ENCODE peak calls at places on chromosomes 5 and 9, in nine cellular contexts. O, G, W, U, V, C, R, J and L are unnamed samples.

GRCh38 chr9:27861887-27862286 is 288.6 kb upstream of the C9orf72 start:
- DNase-seq in O (no peak), G (peak), W (peak), U (no peak), V (no peak), C (no peak), R (no peak), J (no peak), L (no peak)

GRCh38 chr5:83377131-83377865 is 94.2 kb upstream of the VCAN start:
- DNase-seq in O (no peak), G (peak), W (peak), U (peak), V (no peak), C (no peak), R (no peak), J (no peak), L (no peak)

GRCh38 chr5:157947156-157947555 is 88.2 kb upstream of the CLINT1 start:
- DNase-seq in O (no peak), G (no peak), W (no peak), U (no peak), V (no peak), C (no peak), R (no peak), J (no peak), L (no peak)

GRCh38 chr9:124752967-124753366 is 18.1 kb downstream of the NR6A1 start:
- DNase-seq in O (no peak), G (peak), W (peak), U (no peak), V (no peak), C (no peak), R (no peak), J (no peak), L (no peak)

GRCh38 chr5:140324834-140325195 is 21.6 kb downstream of the HBEGF start:
- DNase-seq in O (no peak), G (peak), W (peak), U (peak), V (no peak), C (no peak), R (no peak), J (no peak), L (no peak)

GRCh38 chr5:17234384-17234783 is 17.0 kb downstream of the BASP1 start:
- DNase-seq in O (no peak), G (no peak), W (no peak), U (no peak), V (no peak), C (no peak), R (no peak), J (no peak), L (no peak)

GRCh38 chr9:69307446-69308216 is 17.4 kb upstream of the ENTREP1 start:
- DNase-seq in O (no peak), G (peak), W (no peak), U (peak), V (no peak), C (no peak), R (peak), J (peak), L (no peak)

GRCh38 chr9:19137282-19137681 is 10.0 kb upstream of the PLIN2 start:
- DNase-seq in O (no peak), G (peak), W (peak), U (peak), V (no peak), C (no peak), R (no peak), J (no peak), L (no peak)

GRCh38 chr5:103433216-103433615 is 129.4 kb downstream of the NUDT12 start:
- DNase-seq in O (no peak), G (peak), W (peak), U (peak), V (no peak), C (no peak), R (no peak), J (no peak), L (no peak)

GRCh38 chr5:81901539-81901938 is 70.3 kb upstream of the ATG10 start:
- DNase-seq in O (no peak), G (no peak), W (no peak), U (no peak), V (no peak), C (no peak), R (no peak), J (no peak), L (no peak)

GRCh38 chr9:12702160-12702758 is 9.1 kb downstream of the TYRP1 start:
- DNase-seq in O (peak), G (peak), W (peak), U (peak), V (peak), C (peak), R (peak), J (peak), L (peak)

GRCh38 chr9:3906437-3907213 is 380.8 kb upstream of the RFX3 start:
- DNase-seq in O (peak), G (peak), W (peak), U (peak), V (no peak), C (peak), R (no peak), J (no peak), L (no peak)

GRCh38 chr5:78497573-78498533 is 137.4 kb downstream of the SCAMP1 start:
- DNase-seq in O (no peak), G (peak), W (no peak), U (no peak), V (no peak), C (no peak), R (no peak), J (no peak), L (no peak)

GRCh38 chr5:107469485-107469884 is 201.3 kb downstream of the EFNA5 start:
- DNase-seq in O (peak), G (peak), W (peak), U (peak), V (no peak), C (peak), R (no peak), J (no peak), L (no peak)

GRCh38 chr5:109016300-109016699 is 268.6 kb downstream of the FER start:
- DNase-seq in O (no peak), G (peak), W (no peak), U (no peak), V (no peak), C (no peak), R (no peak), J (no peak), L (no peak)

GRCh38 chr5:154708207-154708606 is 47.0 kb upstream of the LARP1 start:
- DNase-seq in O (no peak), G (no peak), W (no peak), U (no peak), V (no peak), C (no peak), R (no peak), J (no peak), L (no peak)

GRCh38 chr9:75282047-75282446 is 193.7 kb downstream of the OSTF1 start:
- DNase-seq in O (no peak), G (no peak), W (no peak), U (no peak), V (no peak), C (no peak), R (no peak), J (no peak), L (no peak)

GRCh38 chr9:5899292-5899691 is 8.6 kb downstream of the MLANA start:
- DNase-seq in O (no peak), G (no peak), W (no peak), U (no peak), V (no peak), C (peak), R (no peak), J (no peak), L (no peak)

GRCh38 chr9:129803679-129804065 is 688 bp downstream of the TOR1B start:
- DNase-seq in O (no peak), G (peak), W (peak), U (no peak), V (no peak), C (no peak), R (peak), J (no peak), L (no peak)

GRCh38 chr5:395921-396714 is 46.9 kb upstream of the EXOC3 start:
- DNase-seq in O (no peak), G (no peak), W (no peak), U (no peak), V (no peak), C (no peak), R (no peak), J (no peak), L (no peak)

GRCh38 chr5:179832039-179832745 is 11.5 kb downstream of the SQSTM1 start:
- DNase-seq in O (no peak), G (no peak), W (no peak), U (no peak), V (no peak), C (no peak), R (no peak), J (no peak), L (no peak)

GRCh38 chr9:126508928-126509327 is 104.8 kb upstream of the LMX1B start:
- DNase-seq in O (no peak), G (no peak), W (no peak), U (no peak), V (no peak), C (no peak), R (no peak), J (no peak), L (no peak)

GRCh38 chr5:73236541-73237128 is 63.6 kb downstream of the TMEM174 start:
- DNase-seq in O (no peak), G (no peak), W (peak), U (no peak), V (no peak), C (no peak), R (no peak), J (no peak), L (no peak)

GRCh38 chr5:167634432-167634831 is 657.0 kb upstream of the WWC1 start:
- DNase-seq in O (no peak), G (peak), W (peak), U (peak), V (no peak), C (peak), R (no peak), J (no peak), L (no peak)

GRCh38 chr5:56457887-56458451 is 224.8 kb upstream of the ANKRD55 start:
- DNase-seq in O (no peak), G (peak), W (no peak), U (no peak), V (peak), C (no peak), R (no peak), J (no peak), L (no peak)

GRCh38 chr5:102719886-102720285 is 35.2 kb upstream of the PAM start:
- DNase-seq in O (no peak), G (no peak), W (no peak), U (no peak), V (no peak), C (no peak), R (no peak), J (no peak), L (no peak)

GRCh38 chr5:134462761-134463160 is 51.1 kb upstream of the CDKN2AIPNL start:
- DNase-seq in O (no peak), G (no peak), W (no peak), U (no peak), V (no peak), C (no peak), R (no peak), J (no peak), L (no peak)

GRCh38 chr5:138601444-138601843 is 26.2 kb upstream of the HSPA9 start:
- DNase-seq in O (no peak), G (peak), W (peak), U (peak), V (no peak), C (peak), R (no peak), J (no peak), L (no peak)

GRCh38 chr9:20561542-20561941 is 60.8 kb downstream of the MLLT3 start:
- DNase-seq in O (no peak), G (no peak), W (no peak), U (no peak), V (no peak), C (no peak), R (no peak), J (no peak), L (no peak)

GRCh38 chr5:120682851-120683250 is 218.8 kb downstream of the PRR16 start:
- DNase-seq in O (no peak), G (peak), W (no peak), U (peak), V (no peak), C (no peak), R (no peak), J (no peak), L (no peak)

GRCh38 chr9:93126825-93127368 is 7.2 kb downstream of the NINJ1 start:
- DNase-seq in O (no peak), G (no peak), W (peak), U (no peak), V (peak), C (no peak), R (no peak), J (peak), L (no peak)

GRCh38 chr5:53431665-53432064 is 48.8 kb upstream of the FST start:
- DNase-seq in O (no peak), G (peak), W (no peak), U (peak), V (no peak), C (no peak), R (no peak), J (no peak), L (no peak)

GRCh38 chr5:151258771-151259170 is 5.8 kb downstream of the GM2A start:
- DNase-seq in O (no peak), G (no peak), W (no peak), U (no peak), V (no peak), C (no peak), R (no peak), J (no peak), L (no peak)

DNA sequence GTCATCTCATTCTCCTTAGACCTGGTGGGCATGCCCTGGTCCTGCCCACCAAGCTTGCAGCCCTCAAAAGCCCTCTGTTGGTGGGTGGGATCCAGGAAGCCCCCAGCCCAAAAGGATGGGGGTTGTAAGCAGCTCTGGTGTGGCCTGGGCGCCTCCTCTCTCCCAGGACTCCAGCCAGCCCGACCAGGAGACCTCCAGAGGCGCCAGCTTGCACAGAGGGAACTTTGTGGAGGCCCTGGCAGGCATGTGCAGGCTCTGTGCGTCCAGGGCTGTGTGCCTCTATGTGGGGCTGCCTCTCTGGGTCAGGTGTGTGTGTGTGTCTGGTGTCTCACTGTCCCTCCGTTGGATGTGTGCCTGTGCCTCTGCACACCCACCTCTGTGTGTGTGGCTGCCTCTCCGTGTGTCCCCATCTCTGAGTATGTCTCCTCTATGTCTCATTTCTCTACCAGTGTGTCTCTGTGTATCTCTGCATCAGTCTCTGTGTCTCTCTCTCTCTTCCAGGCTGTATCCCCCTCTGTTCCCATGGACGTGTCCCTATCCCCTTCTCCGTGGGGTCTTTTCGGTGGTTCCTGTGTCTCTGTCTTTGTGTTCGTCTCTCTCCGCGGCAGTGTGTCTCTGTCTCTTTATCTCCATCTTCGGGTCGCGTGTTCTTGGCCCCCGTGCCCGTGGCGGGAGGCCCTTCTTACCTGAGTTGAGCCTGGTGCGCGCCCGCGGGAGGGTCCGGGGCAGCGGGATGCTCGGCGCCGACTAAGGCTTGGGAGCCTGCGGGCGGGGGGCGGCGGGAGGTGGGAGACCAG is 501 bp downstream of the ENHO start:
- DNase-seq in O (no peak), G (peak), W (no peak), U (no peak), V (no peak), C (no peak), R (no peak), J (no peak), L (no peak)
- H3K4me3 ChIP-seq in O (peak), G (peak), W (peak), U (peak), V (peak), C (peak), R (peak), J (peak), L (peak)

GRCh38 chr5:149372041-149372805 is 6.9 kb downstream of the IL17B start:
- DNase-seq in O (no peak), G (no peak), W (no peak), U (no peak), V (no peak), C (no peak), R (no peak), J (no peak), L (no peak)
- H3K4me3 ChIP-seq in O (no peak), G (no peak), W (no peak), U (no peak), V (no peak), C (no peak), R (no peak), J (no peak), L (no peak)

DNA sequence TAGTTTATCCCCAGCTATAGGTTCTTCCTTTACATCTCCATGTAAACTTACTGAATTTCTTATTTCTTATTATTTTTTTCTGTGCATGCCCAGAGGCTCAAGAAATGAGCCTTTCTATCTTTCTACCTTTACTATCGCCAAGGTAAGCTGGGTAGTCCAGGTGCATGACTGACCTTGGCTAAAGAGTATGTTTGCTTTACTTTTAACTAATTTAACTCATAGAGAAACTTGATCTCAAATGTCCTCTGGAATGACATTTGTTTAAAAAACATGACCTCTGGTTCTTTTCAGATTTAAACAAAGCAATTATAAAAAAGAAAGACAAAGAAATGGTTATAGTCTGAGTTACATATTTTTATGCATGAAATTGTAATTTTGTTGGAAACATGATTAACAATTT is 397 bp downstream of the C6 start:
- DNase-seq in O (no peak), G (no peak), W (no peak), U (no peak), V (no peak), C (no peak), R (no peak), J (no peak), L (no peak)
- H3K4me3 ChIP-seq in O (no peak), G (no peak), W (no peak), U (no peak), V (peak), C (no peak), R (no peak), J (no peak), L (no peak)

GRCh38 chr5:93603711-93604118 is 20.7 kb downstream of the NR2F1 start:
- DNase-seq in O (no peak), G (no peak), W (no peak), U (no peak), V (no peak), C (no peak), R (no peak), J (no peak), L (no peak)

GRCh38 chr5:93603191-93603590 is 20.2 kb downstream of the NR2F1 start:
- DNase-seq in O (no peak), G (no peak), W (no peak), U (no peak), V (no peak), C (no peak), R (no peak), J (no peak), L (no peak)

GRCh38 chr5:93601433-93602175 is 18.6 kb downstream of the NR2F1 start:
- DNase-seq in O (no peak), G (no peak), W (no peak), U (no peak), V (no peak), C (no peak), R (no peak), J (no peak), L (no peak)

GRCh38 chr5:93601053-93601429 is 18.0 kb downstream of the NR2F1 start:
- DNase-seq in O (no peak), G (no peak), W (no peak), U (no peak), V (no peak), C (no peak), R (no peak), J (no peak), L (no peak)

DNA sequence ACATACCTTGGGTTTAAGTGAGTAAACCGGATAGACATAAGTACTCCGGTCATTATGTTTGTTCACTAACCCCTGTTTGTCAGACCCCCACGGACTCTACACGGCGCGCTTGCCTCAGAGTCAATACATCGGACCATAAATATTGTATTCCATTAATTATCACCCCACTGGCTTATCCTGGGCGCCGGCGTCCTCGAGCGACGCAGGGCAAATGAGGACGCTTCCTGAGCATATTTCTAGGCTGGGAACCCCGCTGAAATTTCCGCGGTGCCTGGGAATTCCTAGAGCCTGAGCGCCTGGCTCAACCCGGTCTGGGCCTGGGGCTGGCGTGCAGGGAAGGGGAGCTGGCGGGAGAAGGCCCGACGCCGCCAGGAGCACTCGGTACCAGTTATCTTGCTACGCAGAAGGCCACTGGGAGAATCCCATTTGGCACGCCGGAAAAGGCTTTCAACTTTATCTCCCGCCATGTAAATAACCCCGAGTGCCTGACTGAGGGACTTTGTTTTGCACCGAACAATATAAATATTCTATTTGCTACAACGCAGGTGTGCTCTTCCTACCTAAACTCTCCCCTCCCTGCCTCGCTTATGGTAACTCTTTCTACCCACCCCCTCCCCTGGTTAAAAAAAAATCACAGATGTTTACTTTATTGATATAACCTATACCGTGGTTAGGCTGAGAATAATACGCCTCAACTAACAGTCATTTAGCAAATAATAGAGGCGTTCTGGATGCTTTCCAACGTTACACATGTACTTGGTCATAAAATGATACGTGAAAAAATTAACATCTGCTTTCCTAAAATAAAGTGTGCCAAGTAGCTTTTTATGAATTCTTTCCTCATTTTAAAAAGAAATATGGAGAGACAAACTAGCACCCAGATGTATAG is 19.5 kb downstream of the NR2F1 start:
- DNase-seq in O (no peak), G (no peak), W (no peak), U (no peak), V (no peak), C (no peak), R (no peak), J (peak), L (peak)
- H3K4me3 ChIP-seq in O (no peak), G (no peak), W (no peak), U (peak), V (no peak), C (no peak), R (peak), J (no peak), L (peak)